ENCODE peak calls at places on chromosome 2, in six cellular contexts. B, Y, N, Q, R and E are unnamed samples. For H3K4me1, the result is how much of the 10 kb centered on the place peaks cover.

GRCh38 chr2:147149589-147150245 is 695.1 kb upstream of the ACVR2A start:
- DNase-seq in N (no peak), R (no peak), B (no peak), Q (no peak), Y (no peak), E (no peak)

GRCh38 chr2:217071416-217071815 is 211.6 kb upstream of the TNP1 start:
- DNase-seq in R (no peak), B (no peak), N (no peak), Q (no peak), Y (no peak), E (no peak)

GRCh38 chr2:92074549-92074898 is 2796.7 kb upstream of the TEKT4 start:
- DNase-seq in R (peak), B (no peak), Y (no peak), N (peak), Q (no peak), E (peak)

GRCh38 chr2:23220687-23221086 is 164.3 kb upstream of the KLHL29 start:
- DNase-seq in B (no peak), N (no peak), R (no peak), Y (no peak), Q (no peak), E (no peak)

GRCh38 chr2:45008296-45009129 is 739 bp downstream of the SIX2 start:
- DNase-seq in Q (no peak), Y (no peak), R (peak), B (no peak), N (no peak), E (no peak)

GRCh38 chr2:101500175-101500574 is 25.3 kb upstream of the RFX8 start:
- DNase-seq in Y (no peak), N (no peak), R (no peak), Q (no peak), B (no peak), E (no peak)

GRCh38 chr2:24009680-24010476 is at the start of gene MFSD2B:
- DNase-seq in N (no peak), Q (peak), Y (no peak), R (no peak), B (no peak), E (no peak)

GRCh38 chr2:66987747-66988146 is 409.4 kb upstream of the ETAA1 start:
- DNase-seq in Y (no peak), B (no peak), Q (no peak), R (no peak), N (no peak), E (no peak)

GRCh38 chr2:445896-446295 is 158.0 kb upstream of the ALKAL2 start:
- DNase-seq in Q (no peak), B (no peak), N (no peak), R (no peak), Y (no peak), E (no peak)

GRCh38 chr2:168157926-168158325 is 89.5 kb downstream of the STK39 start:
- DNase-seq in B (no peak), N (no peak), Q (no peak), Y (no peak), R (no peak), E (no peak)

DNA sequence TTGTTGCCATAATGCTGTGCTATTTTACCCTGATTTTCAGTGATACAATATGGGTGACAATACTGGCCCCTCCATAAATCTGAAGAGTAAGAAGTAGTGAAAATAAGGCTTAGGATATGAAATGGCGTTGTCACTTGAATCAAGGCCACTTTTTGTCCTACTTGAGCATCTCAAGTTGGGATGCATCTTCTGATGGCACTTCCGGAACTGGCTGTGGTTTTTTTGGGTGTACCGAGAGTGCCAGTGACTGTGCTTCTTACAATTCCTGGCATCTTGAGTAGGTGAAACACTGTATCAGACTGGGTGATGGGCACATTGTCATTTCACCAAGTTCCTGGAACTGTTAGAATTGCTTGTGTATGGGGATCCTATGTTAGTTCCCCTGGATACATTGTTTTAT is 52.5 kb upstream of the EML6 start:
- DNase-seq in R (no peak), Y (no peak), N (no peak), B (no peak), Q (no peak), E (no peak)
- H3K4me1 ChIP-seq in R (half or more), Y (under half), N (half or more), B (under half), Q (under half), E (half or more)

GRCh38 chr2:55282110-55282917 is 13.3 kb upstream of the MTIF2 start:
- DNase-seq in B (peak), R (peak), Y (peak), N (peak), Q (peak), E (peak)
- TF ChIP-seq EP300 in B (no peak), R (no peak), Y (no peak), N (no peak), Q (no peak), E (no peak)

DNA sequence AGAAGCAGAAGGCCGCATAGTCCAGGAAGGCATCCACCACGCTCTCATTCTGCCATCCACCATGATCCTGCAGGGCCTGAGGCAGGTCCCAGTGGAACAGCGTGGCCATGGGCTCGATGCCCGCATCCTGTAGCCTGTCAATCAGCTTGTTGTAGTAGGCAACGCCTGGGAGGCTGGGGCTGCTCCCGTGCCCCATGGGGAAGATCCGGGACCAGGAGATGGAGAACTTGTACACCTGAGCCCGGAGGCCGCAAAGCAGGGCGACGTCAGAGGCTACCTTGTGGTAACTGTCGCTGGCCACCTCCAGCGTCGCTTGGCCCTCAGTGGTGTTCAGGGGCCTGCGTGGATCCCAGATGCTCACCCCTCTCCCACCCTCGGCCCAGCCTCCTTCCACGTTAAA is 19.5 kb downstream of the LCT start:
- DNase-seq in N (no peak), Y (no peak), Q (no peak), B (no peak), R (no peak), E (no peak)
- H3K4me1 ChIP-seq in N (under half), Y (under half), Q (under half), B (under half), R (under half), E (under half)

DNA sequence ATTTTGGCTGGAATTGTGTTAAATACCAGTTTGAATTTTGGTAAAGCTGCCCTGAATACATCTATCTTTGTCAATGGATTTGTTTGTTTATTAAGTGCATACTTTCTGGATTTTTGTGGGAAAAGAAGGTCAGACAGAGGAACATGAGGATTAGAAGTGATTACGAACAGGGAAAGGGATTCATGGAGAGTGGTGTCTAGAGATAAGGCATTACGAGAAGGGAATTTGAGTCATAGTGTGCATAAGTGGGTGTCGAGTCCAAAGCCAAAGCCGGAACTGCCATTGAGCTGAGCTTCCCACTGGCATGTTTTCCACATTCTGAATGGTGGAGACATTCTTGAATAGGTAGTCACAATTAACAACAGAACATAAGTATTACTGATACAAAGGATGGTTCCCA is 68.9 kb upstream of the EFEMP1 start:
- DNase-seq in Q (no peak), B (peak), Y (peak), N (no peak), R (no peak), E (no peak)
- TF ChIP-seq EP300 in Q (no peak), B (peak), Y (no peak), N (no peak), R (no peak), E (no peak)

GRCh38 chr2:127254386-127254981 is 34.4 kb upstream of the CYP27C1 start:
- DNase-seq in Y (no peak), B (no peak), Q (peak), R (no peak), N (no peak), E (no peak)
- H3K4me1 ChIP-seq in Y (under half), B (under half), Q (under half), R (under half), N (under half), E (under half)

GRCh38 chr2:59684101-59684770 is 869.2 kb downstream of the BCL11A start:
- DNase-seq in N (no peak), Q (no peak), R (no peak), B (no peak), Y (no peak), E (no peak)
- TF ChIP-seq EP300 in N (no peak), Q (no peak), R (no peak), B (no peak), Y (no peak), E (no peak)

GRCh38 chr2:47868611-47869352 is 37.5 kb downstream of the FBXO11 start:
- DNase-seq in N (no peak), R (no peak), B (no peak), Y (no peak), Q (no peak), E (no peak)
- H3K4me1 ChIP-seq in N (half or more), R (under half), B (under half), Y (under half), Q (under half), E (under half)

GRCh38 chr2:43905871-43906270 is 67.1 kb downstream of the ABCG8 start:
- DNase-seq in B (no peak), R (no peak), Y (no peak), Q (no peak), N (no peak), E (no peak)
- TF ChIP-seq EP300 in B (no peak), R (no peak), Y (no peak), Q (no peak), N (no peak), E (no peak)

DNA sequence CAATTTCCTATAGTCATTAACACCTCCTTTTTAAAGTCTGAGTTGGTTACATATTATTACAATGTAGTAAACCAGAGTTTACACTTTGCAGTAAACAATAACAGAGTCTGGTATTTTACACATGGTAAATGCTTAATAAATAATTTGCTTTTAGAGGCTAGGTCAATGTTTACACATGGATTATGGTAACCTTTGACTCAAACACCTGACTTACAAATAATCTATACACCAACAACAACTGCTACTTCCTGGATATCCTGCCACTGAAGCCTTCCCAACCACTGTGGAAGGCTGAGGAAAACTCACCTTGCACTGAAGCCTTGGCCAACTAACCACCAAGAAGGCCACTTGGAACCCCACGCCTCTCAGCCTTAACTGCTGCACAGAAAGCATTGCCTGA is 5.4 kb downstream of the ALS2 start:
- DNase-seq in N (no peak), R (no peak), B (no peak), Q (no peak), Y (no peak), E (no peak)
- H3K4me1 ChIP-seq in N (under half), R (under half), B (under half), Q (under half), Y (under half), E (under half)

DNA sequence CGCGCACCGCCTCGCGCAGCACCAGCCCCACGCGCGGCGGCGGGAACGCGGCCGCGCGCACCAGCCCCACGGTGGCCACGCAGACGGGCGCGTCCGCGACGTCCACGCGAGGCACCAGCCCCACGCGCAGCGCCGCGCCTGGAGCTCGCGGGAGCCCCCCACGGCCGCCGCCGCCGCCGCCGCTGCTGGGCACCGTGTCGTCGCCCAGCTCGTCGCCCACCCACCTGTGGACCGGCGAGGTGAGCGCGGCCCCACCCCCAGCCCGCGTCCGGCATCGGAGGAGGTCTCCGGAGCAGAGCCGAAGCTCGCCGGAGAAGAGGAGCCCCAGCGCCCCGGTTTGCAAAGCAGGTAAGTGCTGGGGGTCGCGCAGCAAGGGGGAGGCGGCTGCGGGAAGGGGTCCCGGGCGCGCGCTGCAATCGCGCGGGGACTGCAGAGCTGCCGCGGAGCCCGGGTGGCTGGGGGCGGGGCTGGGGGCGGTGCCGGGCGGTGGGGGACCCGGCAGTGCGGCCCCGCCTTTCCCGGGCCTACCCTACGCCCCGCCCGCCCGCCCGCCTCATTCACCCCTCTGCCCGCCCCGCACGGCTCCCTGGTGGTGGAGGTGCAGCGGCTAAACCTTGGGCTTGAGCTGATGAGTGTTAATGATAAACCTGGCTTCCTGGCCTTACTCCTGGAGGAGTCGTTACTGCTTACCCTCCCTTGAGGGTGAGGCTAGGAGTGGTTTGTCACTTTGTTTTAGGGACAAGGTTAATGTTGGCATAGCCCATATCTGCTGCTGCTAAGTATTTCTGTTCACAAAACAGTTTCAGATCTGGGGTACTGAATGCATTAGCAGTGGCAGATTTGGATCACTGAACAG is 900 bp downstream of the FAM117B start:
- DNase-seq in R (peak), Y (peak), N (peak), B (peak), Q (peak), E (peak)
- TF ChIP-seq EP300 in R (no peak), Y (no peak), N (no peak), B (no peak), Q (no peak), E (no peak)